ENCODE peak calls at places on chromosomes 16 and 17, in four cellular contexts. J is GM12878, F is H1, W is HepG2. O is an unnamed sample. For H3K4me1, the result is how much of the 10 kb centered on the place peaks cover.

GRCh38 chr16:24977673-24978065 is 37.5 kb downstream of the ARHGAP17 start:
- DNase-seq in J (no peak), F (no peak), W (peak), O (no peak)

GRCh38 chr16:88978608-88979346 is 1.8 kb upstream of the CBFA2T3 start:
- DNase-seq in J (peak), F (no peak), W (no peak), O (no peak)

GRCh38 chr17:8997994-8998628 is 23.2 kb upstream of the NTN1 start:
- DNase-seq in J (peak), F (no peak), W (peak), O (no peak)

GRCh38 chr16:89402962-89403361 is 87.4 kb downstream of the ANKRD11 start:
- DNase-seq in J (no peak), F (no peak), W (no peak), O (no peak)

GRCh38 chr17:50274142-50274944 is at the start of gene TMEM92:
- DNase-seq in J (no peak), F (peak), W (no peak), O (peak)

GRCh38 chr17:73071387-73071999 is 21.0 kb downstream of the SLC39A11 start:
- DNase-seq in J (no peak), F (no peak), W (peak), O (no peak)

GRCh38 chr17:72205357-72205756 is 84.5 kb downstream of the SOX9 start:
- DNase-seq in J (no peak), F (no peak), W (no peak), O (no peak)

GRCh38 chr16:85090166-85090565 is 22.1 kb downstream of the CIBAR2 start:
- DNase-seq in J (no peak), F (no peak), W (no peak), O (no peak)

GRCh38 chr17:19714542-19715411 is 1.6 kb downstream of the SLC47A2 start:
- DNase-seq in J (no peak), F (no peak), W (no peak), O (no peak)

GRCh38 chr17:39001703-39002637 is 34.8 kb upstream of the FBXO47 start:
- DNase-seq in J (no peak), F (no peak), W (no peak), O (no peak)
- TF ChIP-seq SUZ12 in J (no peak), F (no peak), W (no peak), O (no peak)

GRCh38 chr17:3886776-3887175 is 6.1 kb downstream of the CAMKK1 start:
- DNase-seq in J (no peak), F (no peak), W (no peak), O (no peak)
- H3K4me1 ChIP-seq in J (under half), F (under half), W (under half), O (under half)

GRCh38 chr17:61450641-61451537 is 1.3 kb upstream of the TBX4 start:
- DNase-seq in J (no peak), F (no peak), W (no peak), O (no peak)
- H3K9ac ChIP-seq in J (no peak), F (no peak), W (no peak), O (peak)

GRCh38 chr17:32980230-32980629 is 11.4 kb upstream of the SPACA3 start:
- DNase-seq in J (no peak), F (no peak), W (no peak), O (no peak)
- TF ChIP-seq SUZ12 in J (no peak), F (no peak), W (no peak), O (no peak)

DNA sequence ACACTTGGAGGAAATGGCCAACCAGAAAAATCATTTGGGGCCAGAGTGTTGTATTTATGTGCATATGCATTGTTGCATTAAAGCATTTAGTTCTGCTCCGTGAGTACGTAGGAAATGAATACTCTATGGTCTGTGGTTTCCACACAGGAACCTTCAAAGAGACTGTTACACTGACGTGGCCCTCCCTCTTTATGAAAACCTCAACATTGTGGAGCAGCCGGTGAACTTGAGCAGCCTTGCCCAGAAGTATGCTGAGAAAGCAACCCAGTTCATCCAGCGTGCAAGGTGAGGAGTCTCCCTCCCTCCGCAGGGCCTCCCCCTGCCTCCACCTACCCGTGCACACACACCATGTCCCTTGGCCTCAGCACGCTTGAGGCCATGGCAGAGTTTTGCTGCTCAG is 65.2 kb downstream of the ARSG start:
- DNase-seq in J (peak), F (no peak), W (no peak), O (no peak)
- H3K4me1 ChIP-seq in J (under half), F (under half), W (under half), O (under half)

DNA sequence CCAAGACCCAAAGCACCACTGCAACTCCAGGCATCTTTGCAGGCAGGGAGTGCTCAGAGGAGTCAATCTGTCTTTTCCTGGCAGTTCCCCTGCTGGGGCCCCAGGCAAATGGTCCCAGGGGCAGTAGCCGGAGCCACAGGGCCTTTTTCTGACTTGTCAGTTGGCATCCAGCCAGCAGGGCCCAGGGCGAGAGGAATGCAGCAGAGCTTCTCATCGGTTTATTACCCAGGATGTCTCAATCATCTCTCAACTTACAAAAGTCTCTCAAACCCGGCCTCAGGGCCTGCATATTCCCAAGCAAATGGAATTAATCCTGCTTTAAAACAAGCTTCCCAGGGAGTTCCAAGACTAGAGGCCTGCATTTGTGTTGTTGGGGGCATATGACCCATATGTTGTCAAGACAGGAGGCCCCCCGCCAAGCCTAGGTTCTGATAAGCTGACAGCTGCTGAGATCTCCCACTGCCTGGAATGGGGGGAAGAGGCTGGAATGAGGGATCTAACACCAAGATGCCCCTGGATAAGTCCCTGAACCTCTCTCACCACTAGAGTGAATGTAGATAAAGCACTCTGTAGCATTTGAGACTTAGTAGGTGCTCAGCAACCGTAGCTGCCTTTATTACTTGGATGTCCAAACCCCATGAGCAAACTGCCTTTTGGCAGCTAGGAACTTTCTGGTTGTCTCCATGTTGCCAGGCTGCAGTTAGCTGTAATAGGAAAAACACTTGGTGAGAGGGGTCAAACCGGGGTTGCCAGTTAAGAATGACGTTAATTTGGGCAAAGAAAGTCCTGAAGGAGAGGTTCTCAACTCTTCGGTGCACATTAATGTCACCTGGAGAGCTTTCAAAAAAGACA is 4.6 kb upstream of the RASL10B start:
- DNase-seq in J (no peak), F (no peak), W (peak), O (no peak)
- H3K9ac ChIP-seq in J (no peak), F (no peak), W (no peak), O (no peak)

GRCh38 chr16:81035398-81035974 is at the start of gene ATMIN:
- DNase-seq in J (peak), F (peak), W (peak), O (peak)

GRCh38 chr16:81040837-81041236 is 5.2 kb downstream of the ATMIN start:
- DNase-seq in J (no peak), F (no peak), W (no peak), O (no peak)

GRCh38 chr16:81036751-81037350 is 1.2 kb downstream of the ATMIN start:
- DNase-seq in J (no peak), F (no peak), W (peak), O (no peak)

GRCh38 chr16:81041696-81042095 is 6.1 kb downstream of the ATMIN start:
- DNase-seq in J (no peak), F (no peak), W (no peak), O (no peak)

GRCh38 chr16:81035975-81036750 is 521 bp downstream of the ATMIN start:
- DNase-seq in J (no peak), F (no peak), W (peak), O (no peak)
- TF ChIP-seq SUZ12 in J (no peak), F (no peak), W (no peak), O (no peak)